ENCODE peak calls at places on chromosome 12, in four cellular contexts. G, W, P and N are unnamed samples.
A peak's percentile ranks its signal among the peaks of the same experiment; 100 is the strongest.

GRCh38 chr12:56257071-56257470 is 1.1 kb downstream of the ANKRD52 start:
- DNase-seq in G (no peak), W (no peak), P (no peak), N (no peak)

GRCh38 chr12:50110127-50110761 is 1.8 kb upstream of the COX14 start:
- DNase-seq in P (no peak), W (peak; percentile 87), G (no peak), N (no peak)

GRCh38 chr12:111368291-111368683 is 608 bp downstream of the PHETA1 start:
- DNase-seq in W (peak; percentile 45), P (no peak), G (no peak), N (no peak)

GRCh38 chr12:66169221-66170170 is at the start of gene TMBIM4:
- DNase-seq in W (peak; percentile 88), P (peak; percentile 72), G (peak; percentile 94), N (peak; percentile 81)

GRCh38 chr12:111570090-111570961 is 28.8 kb downstream of the ATXN2 start:
- DNase-seq in P (no peak), G (no peak), W (peak; percentile 19), N (no peak)

GRCh38 chr12:1805441-1806081 is 14.8 kb upstream of the LRTM2 start:
- DNase-seq in G (no peak), P (no peak), W (no peak), N (peak; percentile 5)

GRCh38 chr12:133124674-133125073 is 5.4 kb downstream of the ZNF891 start:
- DNase-seq in W (no peak), G (no peak), P (no peak), N (no peak)

GRCh38 chr12:69685810-69686209 is 13.3 kb downstream of the BEST3 start:
- DNase-seq in W (no peak), G (no peak), P (no peak), N (no peak)

GRCh38 chr12:8145754-8146415 is 10.9 kb upstream of the ZNF705A start:
- DNase-seq in P (peak; percentile 50), W (no peak), G (no peak), N (peak; percentile 67)

GRCh38 chr12:125453751-125454150 is 388.5 kb downstream of the AACS start:
- DNase-seq in G (no peak), W (no peak), P (no peak), N (no peak)

GRCh38 chr12:108634225-108634795 is 616 bp upstream of the SELPLG start:
- DNase-seq in P (no peak), G (no peak), W (peak; percentile 57), N (no peak)

GRCh38 chr12:123696641-123697040 is 15.5 kb upstream of the ATP6V0A2 start:
- DNase-seq in P (no peak), G (no peak), W (no peak), N (no peak)

GRCh38 chr12:15074351-15074750 is 101.5 kb downstream of the PDE6H start:
- DNase-seq in G (no peak), P (no peak), W (no peak), N (no peak)

GRCh38 chr12:84661732-84662326 is 250.8 kb downstream of the SLC6A15 start:
- DNase-seq in P (no peak), W (no peak), G (no peak), N (no peak)

GRCh38 chr12:24822121-24822899 is 126.6 kb downstream of the BCAT1 start:
- DNase-seq in P (no peak), W (no peak), G (no peak), N (no peak)

GRCh38 chr12:46267618-46268348 is 1.1 kb downstream of the SLC38A1 start:
- DNase-seq in P (no peak), W (peak; percentile 36), G (peak; percentile 60), N (no peak)

GRCh38 chr12:65756956-65757511 is 67.2 kb upstream of the HMGA2 start:
- DNase-seq in P (no peak), G (no peak), W (no peak), N (no peak)

GRCh38 chr12:22529281-22530060 is 14.9 kb downstream of the C2CD5 start:
- DNase-seq in W (peak; percentile 25), G (peak; percentile 11), P (no peak), N (no peak)

GRCh38 chr12:131796411-131796736 is 31.8 kb upstream of the MMP17 start:
- DNase-seq in G (no peak), W (no peak), P (no peak), N (no peak)

GRCh38 chr12:124294686-124295315 is at the start of gene RFLNA:
- DNase-seq in P (no peak), W (no peak), G (peak; percentile 78), N (peak; percentile 68)

DNA sequence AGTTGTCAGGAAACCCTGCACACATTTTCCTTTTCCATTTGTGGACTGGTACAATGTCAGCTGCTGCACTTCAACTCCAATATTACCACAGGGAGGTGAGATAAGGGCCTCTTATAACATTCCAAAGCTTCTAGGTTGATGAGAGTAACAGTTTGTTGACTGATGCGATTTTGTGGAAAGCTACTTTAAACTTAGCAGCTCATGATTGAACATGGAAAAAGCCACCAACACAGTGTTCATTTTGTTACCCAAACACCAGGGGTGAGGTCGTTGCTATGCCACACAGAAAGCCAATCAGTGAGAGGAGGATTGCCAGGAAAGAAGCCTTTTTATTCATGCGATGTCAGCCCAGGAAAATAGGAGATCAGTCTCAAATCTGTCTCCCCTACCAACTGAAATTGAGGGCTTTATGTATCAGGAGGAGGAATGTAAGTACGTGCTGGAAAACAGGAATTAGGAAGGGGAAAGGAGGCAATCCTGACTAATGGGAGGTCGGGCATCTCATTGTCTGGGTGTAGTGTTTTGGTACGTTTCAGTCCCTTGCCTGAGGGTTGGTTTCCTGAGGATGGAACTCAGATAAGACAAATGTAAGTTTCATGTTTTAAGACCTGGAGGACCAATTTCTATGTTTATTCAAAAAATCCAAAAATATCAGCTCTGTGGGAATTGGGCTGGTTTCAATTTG is 92.7 kb upstream of the PLEKHA5 start:
- DNase-seq in G (no peak), W (no peak), P (no peak), N (no peak)
- TF ChIP-seq TEAD4 in G (no peak), W (no peak), P (no peak), N (no peak)

GRCh38 chr12:105580841-105581352 is 250.4 kb downstream of the C12orf75 start:
- DNase-seq in W (no peak), P (no peak), G (no peak), N (no peak)

GRCh38 chr12:105587237-105587636 is 256.7 kb downstream of the C12orf75 start:
- DNase-seq in P (no peak), G (no peak), W (no peak), N (no peak)

DNA sequence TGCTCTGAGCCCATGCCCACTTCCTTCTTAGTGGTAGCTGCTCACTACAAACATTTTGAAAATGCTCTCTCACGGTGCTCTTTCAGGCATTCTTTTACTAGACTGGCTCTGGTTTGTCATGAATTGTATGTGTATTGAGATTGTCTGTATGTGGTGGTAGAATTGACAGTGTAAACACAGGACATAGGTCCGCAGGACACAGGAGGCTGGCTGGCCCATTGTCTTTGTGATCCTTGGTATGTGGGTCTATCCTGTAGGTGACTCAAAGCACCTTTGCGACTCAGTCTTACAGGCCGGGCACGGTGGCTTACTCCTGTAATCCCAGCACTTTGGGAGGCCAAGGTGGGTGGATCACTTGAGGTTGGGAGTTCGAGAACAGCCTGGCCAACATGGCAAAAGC is 250.9 kb downstream of the C12orf75 start:
- DNase-seq in P (no peak), G (no peak), W (no peak), N (no peak)
- TF ChIP-seq TEAD4 in P (no peak), G (no peak), W (no peak), N (no peak)

GRCh38 chr12:92502417-92503028 is 200.3 kb upstream of the PLEKHG7 start:
- DNase-seq in G (no peak), W (no peak), P (no peak), N (no peak)
- TF ChIP-seq TEAD4 in G (no peak), W (no peak), P (no peak), N (no peak)

DNA sequence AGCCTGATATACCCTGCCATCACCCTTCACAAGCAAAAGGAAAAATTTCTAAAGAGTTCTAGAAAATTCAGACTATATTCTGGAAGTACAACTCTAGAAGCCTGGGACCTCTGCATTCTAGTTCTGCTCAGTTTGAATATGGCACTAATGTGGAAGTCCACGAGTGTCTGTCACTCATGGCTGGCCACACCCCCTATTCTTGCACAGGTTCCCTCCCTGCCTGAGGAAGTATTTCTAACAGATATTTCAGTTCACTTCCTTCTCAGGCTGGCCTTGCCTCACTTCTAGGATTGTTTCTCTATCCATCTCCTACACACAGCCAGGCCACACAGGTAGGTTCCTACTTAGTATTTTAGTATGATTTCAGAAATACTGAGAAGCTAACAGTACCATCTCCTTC is 67.4 kb downstream of the PHLDA1 start:
- DNase-seq in P (no peak), W (peak; percentile 23), G (no peak), N (no peak)
- TF ChIP-seq TEAD4 in P (no peak), W (no peak), G (no peak), N (no peak)

DNA sequence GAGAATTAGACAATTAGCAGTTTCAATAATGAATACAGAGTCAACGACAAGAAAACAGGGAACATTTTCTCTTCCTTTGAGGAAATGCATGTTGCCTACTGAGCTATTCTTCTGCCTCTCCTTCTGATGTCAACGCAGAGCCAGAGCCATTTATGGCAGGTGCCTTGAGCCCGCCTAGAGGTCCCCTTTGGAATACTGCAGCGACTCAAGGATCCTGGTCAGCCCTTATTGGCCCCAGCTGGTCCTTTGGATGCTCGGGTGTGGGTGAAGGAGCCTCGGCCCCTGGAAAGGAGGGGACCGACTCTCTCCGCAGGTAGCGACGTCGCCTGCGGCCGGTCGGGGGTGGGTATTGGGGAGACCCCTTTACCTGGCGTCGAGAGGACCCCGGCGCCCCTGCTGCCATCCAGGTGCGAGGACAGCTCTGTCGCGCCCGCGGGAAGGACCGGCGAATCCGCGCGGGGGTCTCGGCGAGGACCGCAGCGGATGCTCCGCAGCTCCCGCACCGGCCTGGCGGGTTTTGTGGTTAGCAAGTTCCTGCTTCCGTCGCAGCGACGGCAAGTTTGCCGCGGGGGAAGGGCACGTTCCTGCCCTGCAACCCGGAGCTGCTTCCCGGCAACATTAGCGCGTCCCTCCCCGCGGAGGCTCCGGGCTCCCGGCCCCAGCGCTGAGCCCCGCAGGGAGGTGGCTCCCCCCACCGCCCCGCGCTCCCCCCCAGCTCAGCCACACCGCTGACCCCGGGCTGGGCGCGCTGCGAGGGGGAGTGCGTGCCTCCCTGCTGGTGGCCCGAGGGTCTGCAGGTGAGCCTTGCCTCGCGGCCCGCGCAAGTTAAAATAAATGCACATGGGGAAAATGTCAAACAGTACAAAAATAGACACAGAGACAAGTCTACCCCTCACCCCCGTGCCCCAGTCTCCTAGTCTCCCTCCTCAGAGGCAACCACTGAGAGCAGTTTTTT is at the start of gene MANSC1:
- DNase-seq in G (peak; percentile 89), W (peak; percentile 63), P (no peak), N (peak; percentile 71)
- TF ChIP-seq TEAD4 in G (no peak), W (no peak), P (no peak), N (peak; percentile 55)

DNA sequence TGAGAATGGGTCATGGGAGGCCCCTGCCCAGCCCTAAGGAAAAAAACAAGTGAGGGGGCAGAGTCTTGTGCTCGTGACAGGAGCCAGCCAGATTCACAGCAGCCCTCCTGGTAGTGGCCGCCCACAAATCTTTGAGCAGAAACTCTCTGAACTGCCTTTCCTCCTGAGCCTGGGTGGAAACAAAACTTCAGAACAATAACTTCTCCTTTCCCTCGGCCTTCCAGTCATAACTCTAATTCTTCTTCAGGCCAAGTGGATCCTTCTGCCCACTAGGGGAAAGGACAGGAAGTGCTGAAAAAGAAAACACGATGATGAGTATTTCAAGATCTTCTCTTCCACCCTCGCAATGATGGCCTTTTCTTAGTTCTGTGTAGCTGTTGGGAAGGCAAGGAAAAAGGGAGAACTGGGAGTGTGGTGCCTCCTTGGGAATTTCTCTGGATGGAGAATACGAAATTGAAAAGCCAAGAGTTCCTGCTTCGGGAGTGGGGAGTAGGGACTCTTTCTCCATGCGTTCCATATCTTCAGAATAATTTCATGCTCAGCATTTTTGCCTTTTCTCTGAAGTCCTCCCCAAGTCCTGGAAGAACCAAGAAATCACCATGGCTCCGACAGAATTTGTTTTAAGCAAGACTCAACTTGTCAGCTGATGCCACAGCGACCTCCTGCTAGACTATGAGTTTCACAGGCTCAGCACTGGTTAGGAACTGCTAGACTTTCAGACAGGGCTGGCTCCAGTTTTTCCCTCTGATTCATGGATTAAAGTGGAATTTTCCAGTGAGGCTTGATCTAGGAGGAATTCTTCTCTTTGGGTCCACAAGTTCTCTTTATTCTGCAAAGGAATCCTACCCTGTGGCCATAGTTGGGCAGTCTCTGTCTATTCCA is 188.9 kb downstream of the CAND1 start:
- DNase-seq in G (no peak), W (no peak), P (no peak), N (no peak)
- TF ChIP-seq TEAD4 in G (no peak), W (no peak), P (no peak), N (no peak)